ENCODE peak calls at places on chromosomes 12 and 14, in four cellular contexts. One of them, this sample, is unnamed.

GRCh38 chr12:57887631-57888406 is 41.3 kb upstream of the CTDSP2 start:
- DNase-seq in foreskin fibroblast: peak
- DNase-seq in AG10803: peak
- DNase-seq in astrocyte of the cerebellum: no peak
- DNase-seq in this sample: peak

GRCh38 chr14:101854366-101854765 is 92.9 kb downstream of the PPP2R5C start:
- DNase-seq in AG10803: no peak
- DNase-seq in astrocyte of the cerebellum: no peak
- DNase-seq in foreskin fibroblast: no peak
- DNase-seq in this sample: no peak

GRCh38 chr14:80805136-80805535 is 136.4 kb downstream of the CEP128 start:
- DNase-seq in AG10803: no peak
- DNase-seq in astrocyte of the cerebellum: no peak
- DNase-seq in foreskin fibroblast: peak
- DNase-seq in this sample: no peak

GRCh38 chr12:6780573-6780972 is 8.3 kb downstream of the LAG3 start:
- DNase-seq in astrocyte of the cerebellum: no peak
- DNase-seq in foreskin fibroblast: no peak
- DNase-seq in AG10803: no peak
- DNase-seq in this sample: no peak

GRCh38 chr12:27936196-27936595 is 36.3 kb downstream of the PTHLH start:
- DNase-seq in AG10803: no peak
- DNase-seq in astrocyte of the cerebellum: no peak
- DNase-seq in foreskin fibroblast: no peak
- DNase-seq in this sample: peak

GRCh38 chr12:31874961-31875608 is 84.1 kb upstream of the RESF1 start:
- DNase-seq in AG10803: peak
- DNase-seq in astrocyte of the cerebellum: no peak
- DNase-seq in foreskin fibroblast: peak
- DNase-seq in this sample: peak

GRCh38 chr12:107967170-107967569 is 161.9 kb upstream of the WSCD2 start:
- DNase-seq in AG10803: no peak
- DNase-seq in astrocyte of the cerebellum: no peak
- DNase-seq in foreskin fibroblast: no peak
- DNase-seq in this sample: no peak

GRCh38 chr14:94857985-94858384 is 88.1 kb upstream of the GSC start:
- DNase-seq in foreskin fibroblast: no peak
- DNase-seq in AG10803: no peak
- DNase-seq in astrocyte of the cerebellum: no peak
- DNase-seq in this sample: no peak

GRCh38 chr12:11649413-11650278 is at the start of gene ETV6:
- DNase-seq in foreskin fibroblast: peak
- DNase-seq in astrocyte of the cerebellum: peak
- DNase-seq in AG10803: peak
- DNase-seq in this sample: peak

GRCh38 chr12:2271961-2272360 is 219.2 kb downstream of the CACNA1C start:
- DNase-seq in astrocyte of the cerebellum: no peak
- DNase-seq in AG10803: no peak
- DNase-seq in foreskin fibroblast: no peak
- DNase-seq in this sample: no peak

GRCh38 chr12:109932878-109933503 is 32.9 kb downstream of the TCHP start:
- DNase-seq in astrocyte of the cerebellum: no peak
- DNase-seq in AG10803: peak
- DNase-seq in foreskin fibroblast: no peak
- DNase-seq in this sample: no peak

GRCh38 chr12:2154050-2154449 is 101.3 kb downstream of the CACNA1C start:
- DNase-seq in foreskin fibroblast: peak
- DNase-seq in astrocyte of the cerebellum: peak
- DNase-seq in AG10803: peak
- DNase-seq in this sample: peak

GRCh38 chr12:3296409-3296701 is 194.6 kb upstream of the PRMT8 start:
- DNase-seq in AG10803: no peak
- DNase-seq in foreskin fibroblast: no peak
- DNase-seq in astrocyte of the cerebellum: no peak
- DNase-seq in this sample: no peak

DNA sequence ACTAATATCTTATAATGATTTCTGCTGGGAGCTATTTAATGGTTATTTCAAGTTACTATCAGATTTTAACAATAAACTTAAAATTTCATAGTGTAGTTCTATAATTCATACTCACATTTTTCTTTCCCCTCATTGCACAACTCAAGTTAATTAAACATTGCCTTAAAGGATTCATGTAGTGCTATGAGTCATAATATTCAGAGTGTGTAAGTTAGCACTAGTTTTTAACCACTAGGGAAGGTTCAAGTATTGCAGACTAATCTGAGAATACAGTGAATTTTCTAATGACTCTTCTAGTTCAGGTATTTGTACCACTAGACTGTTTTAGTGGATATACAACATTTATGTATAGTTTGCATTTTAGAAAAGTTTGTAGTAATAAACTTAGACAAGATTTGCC is 49.9 kb downstream of the FOXA1 start:
- DNase-seq in AG10803: peak
- DNase-seq in astrocyte of the cerebellum: no peak
- DNase-seq in foreskin fibroblast: no peak
- DNase-seq in this sample: no peak
- TF ChIP-seq CTCF in AG10803: no peak
- TF ChIP-seq CTCF in astrocyte of the cerebellum: no peak
- TF ChIP-seq CTCF in foreskin fibroblast: no peak
- TF ChIP-seq CTCF in this sample: no peak

DNA sequence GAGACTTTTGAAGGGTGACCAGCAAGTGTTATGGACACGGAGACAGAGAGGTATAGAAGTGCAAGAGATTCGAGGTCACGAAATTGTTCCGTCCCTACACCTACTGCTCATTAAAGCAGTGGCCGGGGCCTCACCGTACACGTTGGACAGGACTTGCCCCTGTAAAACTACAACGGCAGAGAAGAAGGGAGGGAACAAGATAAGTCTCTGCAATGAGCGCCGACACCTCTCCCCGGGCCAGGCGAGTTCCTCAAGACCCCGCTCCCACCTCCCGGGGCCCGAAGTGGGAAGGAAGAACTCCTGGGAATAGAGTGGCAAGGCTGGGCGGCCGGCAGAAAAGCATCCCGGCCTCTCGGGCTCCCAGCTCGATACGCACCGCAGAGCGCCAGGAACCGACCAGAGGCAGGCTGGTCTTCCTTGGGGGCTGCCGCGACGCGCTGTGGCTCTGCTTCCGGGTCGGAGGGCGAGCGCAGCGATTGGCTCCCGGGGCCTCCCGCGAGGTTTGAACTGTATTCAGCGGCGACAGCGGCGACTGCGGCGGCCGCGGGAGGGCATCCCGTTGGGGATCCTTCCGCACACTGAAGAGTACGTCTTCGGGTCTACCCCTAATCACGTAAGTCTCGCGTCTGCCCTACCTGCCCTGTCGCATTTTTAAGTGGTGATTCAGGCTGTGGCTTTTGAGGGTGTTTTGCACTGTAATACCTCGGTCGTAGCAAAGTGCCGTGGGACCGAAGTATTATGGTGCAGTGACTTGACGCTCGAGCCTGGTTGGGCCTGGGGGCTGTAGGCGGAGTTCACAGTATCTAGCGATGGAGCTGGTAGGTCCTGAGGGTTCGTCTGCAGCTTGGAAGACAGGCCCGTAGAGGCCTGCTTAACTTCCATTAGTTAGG is at the start of the genes NUP37 and PARPBP:
- DNase-seq in AG10803: peak
- DNase-seq in foreskin fibroblast: peak
- DNase-seq in astrocyte of the cerebellum: peak
- DNase-seq in this sample: peak
- TF ChIP-seq CTCF in AG10803: peak
- TF ChIP-seq CTCF in foreskin fibroblast: no peak
- TF ChIP-seq CTCF in astrocyte of the cerebellum: no peak
- TF ChIP-seq CTCF in this sample: peak

GRCh38 chr12:53743277-53744129 is 8.3 kb downstream of the CISTR start:
- DNase-seq in foreskin fibroblast: peak
- DNase-seq in astrocyte of the cerebellum: peak
- DNase-seq in AG10803: peak
- DNase-seq in this sample: peak
- TF ChIP-seq CTCF in foreskin fibroblast: peak
- TF ChIP-seq CTCF in astrocyte of the cerebellum: peak
- TF ChIP-seq CTCF in AG10803: peak
- TF ChIP-seq CTCF in this sample: peak

DNA sequence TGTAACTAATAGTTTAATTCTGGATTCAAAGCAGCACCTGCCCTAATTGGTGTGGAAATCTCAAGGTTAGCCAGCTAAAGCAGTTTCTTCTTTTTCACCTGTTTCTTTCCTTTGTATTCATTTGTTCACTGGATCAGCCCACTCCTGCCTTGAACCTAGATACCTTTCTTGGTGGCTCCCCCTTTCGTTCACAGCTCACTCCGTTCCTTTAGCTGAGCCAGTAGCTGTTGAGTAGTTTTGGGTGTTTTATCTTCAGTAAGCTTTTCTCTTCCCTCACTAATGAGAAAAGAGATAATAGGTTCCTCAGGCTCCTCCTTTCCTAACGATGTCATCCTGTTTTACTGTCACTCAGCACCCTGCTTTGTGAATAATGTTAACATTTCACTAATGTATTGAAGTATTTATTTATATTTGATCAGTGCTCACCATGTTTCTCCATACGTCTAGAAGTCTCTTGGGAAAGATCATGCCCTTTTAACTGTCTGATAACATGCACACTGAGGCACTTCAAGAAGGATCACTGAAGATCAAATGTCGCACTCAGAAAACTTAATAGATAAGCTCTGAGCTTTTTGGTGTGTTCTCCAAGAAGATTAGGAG is 121.1 kb downstream of the TGFB3 start:
- DNase-seq in astrocyte of the cerebellum: no peak
- DNase-seq in foreskin fibroblast: no peak
- DNase-seq in AG10803: no peak
- DNase-seq in this sample: no peak
- TF ChIP-seq CTCF in astrocyte of the cerebellum: no peak
- TF ChIP-seq CTCF in foreskin fibroblast: no peak
- TF ChIP-seq CTCF in AG10803: no peak
- TF ChIP-seq CTCF in this sample: no peak

GRCh38 chr12:53073881-53074280 is 5.3 kb downstream of the SPRYD3 start:
- DNase-seq in astrocyte of the cerebellum: no peak
- DNase-seq in foreskin fibroblast: no peak
- DNase-seq in AG10803: no peak
- DNase-seq in this sample: peak
- TF ChIP-seq CTCF in astrocyte of the cerebellum: no peak
- TF ChIP-seq CTCF in foreskin fibroblast: no peak
- TF ChIP-seq CTCF in AG10803: no peak
- TF ChIP-seq CTCF in this sample: no peak

GRCh38 chr14:75294649-75295033 is 16.0 kb downstream of the FOS start:
- DNase-seq in AG10803: no peak
- DNase-seq in foreskin fibroblast: no peak
- DNase-seq in astrocyte of the cerebellum: no peak
- DNase-seq in this sample: no peak
- TF ChIP-seq CTCF in AG10803: peak
- TF ChIP-seq CTCF in foreskin fibroblast: peak
- TF ChIP-seq CTCF in astrocyte of the cerebellum: no peak
- TF ChIP-seq CTCF in this sample: no peak

GRCh38 chr12:124939428-124940142 is 25.1 kb upstream of the UBC start:
- DNase-seq in foreskin fibroblast: peak
- DNase-seq in AG10803: peak
- DNase-seq in astrocyte of the cerebellum: peak
- DNase-seq in this sample: peak
- TF ChIP-seq CTCF in foreskin fibroblast: no peak
- TF ChIP-seq CTCF in AG10803: no peak
- TF ChIP-seq CTCF in astrocyte of the cerebellum: no peak
- TF ChIP-seq CTCF in this sample: no peak

GRCh38 chr14:49173765-49174373 is 412.3 kb downstream of the RPS29 start:
- DNase-seq in astrocyte of the cerebellum: peak
- DNase-seq in foreskin fibroblast: peak
- DNase-seq in AG10803: peak
- DNase-seq in this sample: peak
- TF ChIP-seq CTCF in astrocyte of the cerebellum: peak
- TF ChIP-seq CTCF in foreskin fibroblast: peak
- TF ChIP-seq CTCF in AG10803: peak
- TF ChIP-seq CTCF in this sample: peak

GRCh38 chr14:76844223-76844622 is 18.0 kb downstream of the LRRC74A start:
- DNase-seq in astrocyte of the cerebellum: no peak
- DNase-seq in foreskin fibroblast: peak
- DNase-seq in AG10803: peak
- DNase-seq in this sample: peak
- TF ChIP-seq CTCF in astrocyte of the cerebellum: peak
- TF ChIP-seq CTCF in foreskin fibroblast: no peak
- TF ChIP-seq CTCF in AG10803: peak
- TF ChIP-seq CTCF in this sample: peak

This sample was measured in choroid plexus epithelial cell.